ENCODE peak calls at places on chromosomes 5 and 9, in eight cellular contexts. H is endothelial cell of umbilical vein, W is prostate gland, L is psoas muscle, F is HCT116, Q is lower lobe of right lung, K is astrocyte, N is colonic mucosa. O is an unnamed sample.
A peak's percentile ranks its signal among the peaks of the same experiment; 100 is the strongest.

GRCh38 chr5:146026307-146027010 is 78.9 kb downstream of the PLAC8L1 start:
- DNase-seq in H (no peak), W (no peak), L (no peak), F (no peak), Q (no peak), K (no peak), N (no peak), O (no peak)

GRCh38 chr9:93300585-93301081 is 116.7 kb downstream of the WNK2 start:
- DNase-seq in H (no peak), W (no peak), L (peak; percentile 6), F (no peak), Q (no peak), K (no peak), N (peak; percentile 81), O (no peak)

GRCh38 chr9:72396247-72397091 is 31.5 kb upstream of the ZFAND5 start:
- DNase-seq in H (peak; percentile 77), W (peak; percentile 6), L (no peak), F (no peak), Q (no peak), K (peak; percentile 73), N (no peak), O (no peak)

GRCh38 chr5:14267166-14267838 is 124.2 kb downstream of the TRIO start:
- DNase-seq in H (peak; percentile 35), W (no peak), L (no peak), F (no peak), Q (no peak), K (peak; percentile 50), N (no peak), O (no peak)

GRCh38 chr9:13957089-13957488 is 356.9 kb downstream of the NFIB start:
- DNase-seq in H (no peak), W (no peak), L (no peak), F (no peak), Q (no peak), K (no peak), N (no peak), O (peak; percentile 4)

GRCh38 chr9:6356904-6357303 is 28.7 kb downstream of the TPD52L3 start:
- DNase-seq in H (no peak), W (no peak), L (no peak), F (no peak), Q (no peak), K (no peak), N (no peak), O (no peak)

GRCh38 chr5:36462295-36463021 is 143.9 kb upstream of the SLC1A3 start:
- DNase-seq in H (no peak), W (no peak), L (no peak), F (no peak), Q (no peak), K (peak; percentile 70), N (no peak), O (no peak)

GRCh38 chr9:33988219-33988890 is 60.3 kb downstream of the UBAP2 start:
- DNase-seq in H (no peak), W (no peak), L (no peak), F (no peak), Q (no peak), K (peak; percentile 12), N (no peak), O (peak; percentile 88)

GRCh38 chr5:133225671-133226152 is 173.9 kb downstream of the HSPA4 start:
- DNase-seq in H (peak; percentile 28), W (peak; percentile 44), L (peak; percentile 48), F (no peak), Q (no peak), K (no peak), N (peak; percentile 42), O (no peak)

GRCh38 chr9:107155244-107155817 is 127.7 kb upstream of the RAD23B start:
- DNase-seq in H (no peak), W (no peak), L (no peak), F (no peak), Q (no peak), K (no peak), N (no peak), O (no peak)
- TF ChIP-seq CTCF in H (no peak), W (no peak), L (no peak), F (peak; percentile 30), Q (no peak), K (no peak), N (no peak), O (no peak)

GRCh38 chr5:72280655-72281069 is 39.4 kb downstream of the MRPS27 start:
- DNase-seq in H (peak; percentile 60), W (no peak), L (no peak), F (peak; percentile 39), Q (no peak), K (peak; percentile 43), N (no peak), O (no peak)

GRCh38 chr5:72283358-72283757 is 36.7 kb downstream of the MRPS27 start:
- DNase-seq in H (peak; percentile 77), W (no peak), L (no peak), F (no peak), Q (no peak), K (no peak), N (no peak), O (no peak)

GRCh38 chr5:72281764-72282499 is 38.1 kb downstream of the MRPS27 start:
- DNase-seq in H (peak; percentile 39), W (no peak), L (no peak), F (peak; percentile 45), Q (no peak), K (peak; percentile 79), N (no peak), O (no peak)

GRCh38 chr5:72282878-72283277 is 37.2 kb downstream of the MRPS27 start:
- DNase-seq in H (peak; percentile 68), W (no peak), L (no peak), F (no peak), Q (no peak), K (peak; percentile 67), N (no peak), O (no peak)

DNA sequence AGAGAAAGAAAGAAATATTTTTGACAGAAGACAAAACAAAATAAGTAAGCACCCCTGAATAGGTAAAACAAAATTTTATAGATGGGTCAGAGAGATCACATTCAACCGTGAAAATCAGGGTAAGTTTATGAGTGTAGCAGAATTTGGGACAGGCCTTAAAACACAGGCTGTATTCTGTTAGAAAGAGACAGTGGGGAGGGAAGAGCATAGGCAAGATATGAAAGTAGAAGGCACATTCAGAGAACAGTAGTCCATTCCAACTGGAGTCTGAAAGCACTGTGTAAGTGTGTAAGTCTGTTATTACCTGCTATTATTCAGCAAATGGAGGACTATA is 38.6 kb downstream of the MRPS27 start:
- DNase-seq in H (no peak), W (no peak), L (no peak), F (no peak), Q (no peak), K (no peak), N (no peak), O (no peak)
- H3K4me3 ChIP-seq in H (no peak overlapping the region), W (no peak overlapping the region), L (no peak overlapping the region), F (no peak overlapping the region), Q (no peak overlapping the region), K (no peak overlapping the region), N (no peak overlapping the region), O (no peak overlapping the region)

GRCh38 chr5:62137628-62138027 is 168.4 kb upstream of the KIF2A start:
- DNase-seq in H (no peak), W (no peak), L (no peak), F (no peak), Q (no peak), K (no peak), N (no peak), O (no peak)
- TF ChIP-seq CTCF in H (no peak), W (no peak), L (no peak), F (no peak), Q (no peak), K (no peak), N (no peak), O (no peak)

GRCh38 chr9:124285903-124286291 is 28.1 kb downstream of the NEK6 start:
- DNase-seq in H (peak; percentile 90), W (no peak), L (peak; percentile 69), F (no peak), Q (peak; percentile 81), K (peak; percentile 98), N (peak; percentile 78), O (peak; percentile 94)
- H3K4me3 ChIP-seq in H (no peak overlapping the region), W (no peak overlapping the region), L (no peak overlapping the region), F (no peak overlapping the region), Q (peak overlapping the region; percentile 18), K (peak overlapping the region; percentile 13), N (no peak overlapping the region), O (peak overlapping the region; percentile 54)

GRCh38 chr9:38068866-38069628 is at the start of gene SHB:
- DNase-seq in H (peak; percentile 63), W (peak; percentile 81), L (peak; percentile 86), F (no peak), Q (peak; percentile 91), K (no peak), N (peak; percentile 81), O (peak; percentile 83)
- TF ChIP-seq CTCF in H (no peak), W (no peak), L (no peak), F (peak; percentile 33), Q (peak; percentile 35), K (no peak), N (no peak), O (no peak)

DNA sequence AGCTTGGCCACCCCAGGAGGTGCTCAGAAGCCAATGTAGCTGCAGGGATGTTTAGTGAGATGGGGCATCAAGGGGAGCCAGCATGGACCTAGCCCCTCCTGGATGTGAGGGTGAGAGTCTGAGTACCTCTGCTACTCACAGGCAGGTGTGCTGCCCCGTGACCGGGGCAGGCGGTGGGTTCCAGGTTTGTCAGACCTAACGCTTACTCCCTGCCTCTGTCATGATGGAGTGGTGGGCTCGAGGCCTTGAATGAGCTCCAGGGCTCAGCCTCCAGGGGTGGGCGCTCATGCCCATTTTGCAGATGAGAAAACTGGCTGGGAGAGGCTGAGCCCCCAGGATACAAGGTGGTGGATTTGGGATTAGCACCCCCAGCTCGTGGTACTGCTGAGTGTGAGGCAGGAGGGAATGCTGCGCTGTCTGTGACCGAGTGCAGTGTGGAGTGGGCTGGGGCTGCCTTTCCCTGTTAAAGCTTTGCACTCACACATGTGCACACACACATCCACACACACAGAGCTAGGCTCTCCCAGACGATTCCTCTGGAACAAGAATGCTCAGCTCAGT is 1.5 kb downstream of the RXRA start:
- DNase-seq in H (no peak), W (no peak), L (peak; percentile 17), F (no peak), Q (peak; percentile 40), K (no peak), N (no peak), O (no peak)
- H3K4me3 ChIP-seq in H (peak overlapping the region; percentile 68), W (peak overlapping the region; percentile 56), L (peak overlapping the region; percentile 92), F (peak overlapping the region; percentile 82), Q (peak overlapping the region; percentile 79), K (peak overlapping the region; percentile 69), N (peak overlapping the region; percentile 80), O (no peak overlapping the region)

GRCh38 chr9:136265561-136266355 is 20.1 kb upstream of the QSOX2 start:
- DNase-seq in H (no peak), W (no peak), L (no peak), F (no peak), Q (no peak), K (no peak), N (no peak), O (no peak)

GRCh38 chr9:136267261-136268111 is 21.9 kb upstream of the QSOX2 start:
- DNase-seq in H (peak; percentile 73), W (peak; percentile 73), L (peak; percentile 78), F (peak; percentile 56), Q (peak; percentile 88), K (peak; percentile 58), N (peak; percentile 82), O (peak; percentile 90)

GRCh38 chr9:136270173-136270710 is 24.6 kb upstream of the QSOX2 start:
- DNase-seq in H (no peak), W (no peak), L (no peak), F (no peak), Q (no peak), K (no peak), N (no peak), O (no peak)

GRCh38 chr9:136268776-136269175 is 23.2 kb upstream of the QSOX2 start:
- DNase-seq in H (no peak), W (no peak), L (no peak), F (no peak), Q (no peak), K (no peak), N (no peak), O (no peak)

GRCh38 chr9:136268318-136268717 is 22.7 kb upstream of the QSOX2 start:
- DNase-seq in H (no peak), W (no peak), L (no peak), F (no peak), Q (no peak), K (no peak), N (no peak), O (no peak)
- TF ChIP-seq CTCF in H (no peak), W (no peak), L (no peak), F (no peak), Q (no peak), K (no peak), N (no peak), O (no peak)

O was measured in GM12865.